ENCODE peak calls at places on chromosomes 1 and 21, in four cellular contexts. O is EH, K is H1, B is GM23248. Z is an unnamed sample.

GRCh38 chr1:51936531-51936930 is 54.0 kb downstream of the RAB3B start:
- DNase-seq in O (peak), B (peak), K (no peak), Z (no peak)

GRCh38 chr21:35303085-35303484 is 254.0 kb upstream of the RUNX1 start:
- DNase-seq in K (no peak), B (peak), O (peak), Z (no peak)

GRCh38 chr1:25904942-25905679 is 1.1 kb downstream of the STMN1 start:
- DNase-seq in B (peak), K (peak), O (peak), Z (peak)

GRCh38 chr1:240455228-240455821 is 156.6 kb downstream of the GREM2 start:
- DNase-seq in K (no peak), B (peak), O (peak), Z (no peak)

GRCh38 chr1:183719976-183720497 is 66.9 kb upstream of the APOBEC4 start:
- DNase-seq in K (no peak), O (peak), B (peak), Z (no peak)

GRCh38 chr1:200890818-200891773 is 3.6 kb upstream of the INAVA start:
- DNase-seq in O (peak), K (no peak), B (peak), Z (no peak)

GRCh38 chr1:246320286-246320685 is 186.8 kb downstream of the SMYD3 start:
- DNase-seq in K (no peak), O (no peak), B (no peak), Z (no peak)

GRCh38 chr1:92317836-92318493 is 19.1 kb downstream of the RPAP2 start:
- DNase-seq in K (no peak), B (no peak), O (no peak), Z (peak)

GRCh38 chr1:32404956-32405355 is 10.7 kb upstream of the BSDC1 start:
- DNase-seq in K (no peak), B (peak), O (peak), Z (no peak)

GRCh38 chr1:11731719-11732283 is 4.1 kb upstream of the AGTRAP start:
- DNase-seq in K (no peak), O (peak), B (peak), Z (no peak)

GRCh38 chr1:223062177-223062576 is 80.9 kb downstream of the TLR5 start:
- DNase-seq in K (no peak), O (no peak), B (peak), Z (no peak)